ENCODE peak calls at places on chromosomes 13 and 19, in four cellular contexts. F is K562, J is HepG2, X is H1. A is an unnamed sample.

GRCh38 chr13:42762917-42763316 is 18.5 kb upstream of the FAM216B start:
- DNase-seq in J (no peak), F (no peak), X (no peak), A (no peak)

GRCh38 chr19:582497-583197 is 7.0 kb upstream of the HCN2 start:
- DNase-seq in J (no peak), F (no peak), X (no peak), A (no peak)

GRCh38 chr13:36814465-36814864 is 4.6 kb upstream of the RFXAP start:
- DNase-seq in X (no peak), F (no peak), J (no peak), A (no peak)

GRCh38 chr13:74910399-74910798 is 571.6 kb downstream of the TBC1D4 start:
- DNase-seq in J (no peak), X (no peak), F (no peak), A (no peak)

GRCh38 chr13:38384171-38384570 is 34.5 kb downstream of the UFM1 start:
- DNase-seq in F (no peak), J (no peak), X (no peak), A (no peak)

GRCh38 chr19:7579182-7579581 is 16.5 kb upstream of the CAMSAP3 start:
- DNase-seq in J (no peak), F (no peak), X (no peak), A (no peak)

GRCh38 chr19:29812080-29812880 is 489 bp downstream of the CCNE1 start:
- DNase-seq in J (no peak), X (peak; percentile 55), F (peak; percentile 71), A (no peak)

GRCh38 chr19:10141973-10142372 is 22.3 kb upstream of the EIF3G start:
- DNase-seq in X (no peak), F (no peak), J (no peak), A (no peak)

GRCh38 chr19:2770055-2771013 is 12.7 kb downstream of the SGTA start:
- DNase-seq in J (no peak), X (no peak), F (no peak), A (no peak)

GRCh38 chr13:98443329-98443728 is 133.6 kb downstream of the STK24 start:
- DNase-seq in J (no peak), X (no peak), F (no peak), A (no peak)

GRCh38 chr19:4474504-4475136 is 2.5 kb downstream of the HDGFL2 start:
- DNase-seq in J (no peak), X (peak; percentile 79), F (peak; percentile 53), A (no peak)

DNA sequence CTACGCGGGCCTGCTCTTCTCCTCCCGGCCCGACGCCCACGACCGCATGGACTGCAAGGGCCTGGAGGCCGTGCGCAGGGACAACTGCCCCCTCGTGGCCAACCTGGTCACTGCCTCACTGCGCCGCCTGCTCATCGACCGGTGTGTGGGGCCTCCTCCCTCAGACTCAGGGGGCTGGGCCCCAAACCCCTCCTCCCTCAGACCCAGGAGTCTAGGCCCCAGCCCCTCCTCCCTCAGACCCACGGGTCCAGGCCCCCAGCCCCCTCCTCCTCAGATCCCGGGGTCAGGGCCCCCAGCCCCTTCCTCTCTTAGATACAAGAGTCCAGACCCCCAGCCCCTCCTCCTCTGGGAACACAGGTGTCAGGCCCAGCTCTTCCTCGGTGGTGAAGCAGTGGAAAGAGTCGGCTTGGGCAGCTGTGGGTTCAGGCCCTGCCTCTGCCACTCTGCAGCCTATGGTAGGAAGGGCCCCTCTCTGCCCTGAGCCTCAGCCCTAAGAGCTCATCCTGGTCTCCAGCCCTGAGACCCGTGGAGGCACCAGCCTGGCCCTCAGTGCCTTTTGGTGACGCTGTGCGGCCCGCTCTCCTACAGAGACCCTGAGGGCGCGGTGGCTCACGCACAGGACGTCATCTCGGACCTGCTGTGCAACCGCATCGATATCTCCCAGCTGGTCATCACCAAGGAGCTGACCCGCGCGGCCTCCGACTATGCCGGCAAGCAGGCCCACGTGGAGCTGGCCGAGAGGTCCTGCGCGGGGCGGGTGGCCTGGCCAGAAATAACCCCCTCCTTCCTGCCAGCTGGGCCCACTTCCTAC is 3.7 kb upstream of the SPIB start:
- DNase-seq in F (peak; percentile 87), X (peak; percentile 98), J (peak; percentile 33), A (peak; percentile 16)
- TF ChIP-seq MAX in F (peak; percentile 97), X (peak; percentile 98), J (peak; percentile 70), A (peak; percentile 69)

GRCh38 chr19:47176071-47176626 is 45.5 kb downstream of the SAE1 start:
- DNase-seq in X (no peak), F (no peak), J (no peak), A (no peak)
- H3K36me3 ChIP-seq in X (peaks cover 56% of the 10 kb centered on the region), F (peaks cover 83% of the 10 kb centered on the region), J (peaks cover 72% of the 10 kb centered on the region), A (peaks cover 42% of the 10 kb centered on the region)

GRCh38 chr13:44331912-44332840 is 41.4 kb upstream of the SERP2 start:
- DNase-seq in X (no peak), F (no peak), J (no peak), A (no peak)
- TF ChIP-seq FOSL1 in X (no peak), F (no peak), J (no peak), A (no peak)

GRCh38 chr13:66237411-66238062 is 992.6 kb downstream of the PCDH9 start:
- DNase-seq in X (no peak), F (no peak), J (no peak), A (no peak)
- TF ChIP-seq MAX in X (no peak), F (no peak), J (no peak), A (no peak)